ENCODE peak calls at places on chromosome 7, in eight cellular contexts. One of them, this sample, is unnamed.

GRCh38 chr7:46478046-46478445 is 557.0 kb upstream of the IGFBP3 start:
- DNase-seq in Panc1: no peak
- DNase-seq in esophagus muscularis mucosa: no peak
- DNase-seq in H1: no peak
- DNase-seq in prostate gland: no peak
- DNase-seq in sigmoid colon: no peak
- DNase-seq in HL-60: no peak
- DNase-seq in breast epithelium: no peak
- DNase-seq in this sample: no peak

GRCh38 chr7:962401-963081 is 8.1 kb upstream of the ADAP1 start:
- DNase-seq in Panc1: no peak
- DNase-seq in esophagus muscularis mucosa: no peak
- DNase-seq in H1: no peak
- DNase-seq in prostate gland: no peak
- DNase-seq in sigmoid colon: peak; percentile 55
- DNase-seq in HL-60: no peak
- DNase-seq in breast epithelium: no peak
- DNase-seq in this sample: no peak

GRCh38 chr7:108360058-108360800 is 96.0 kb downstream of the NRCAM start:
- DNase-seq in Panc1: no peak
- DNase-seq in esophagus muscularis mucosa: no peak
- DNase-seq in H1: no peak
- DNase-seq in prostate gland: no peak
- DNase-seq in sigmoid colon: no peak
- DNase-seq in HL-60: no peak
- DNase-seq in breast epithelium: no peak
- DNase-seq in this sample: no peak

GRCh38 chr7:48755061-48755555 is 169.2 kb upstream of the CDC14C start:
- DNase-seq in Panc1: no peak
- DNase-seq in esophagus muscularis mucosa: no peak
- DNase-seq in H1: no peak
- DNase-seq in prostate gland: no peak
- DNase-seq in sigmoid colon: no peak
- DNase-seq in HL-60: no peak
- DNase-seq in breast epithelium: no peak
- DNase-seq in this sample: no peak

GRCh38 chr7:135411098-135411497 is 98.8 kb downstream of the CNOT4 start:
- DNase-seq in Panc1: no peak
- DNase-seq in esophagus muscularis mucosa: no peak
- DNase-seq in H1: no peak
- DNase-seq in prostate gland: no peak
- DNase-seq in sigmoid colon: no peak
- DNase-seq in HL-60: no peak
- DNase-seq in breast epithelium: no peak
- DNase-seq in this sample: no peak

GRCh38 chr7:38020134-38020533 is 99.7 kb downstream of the EPDR1 start:
- DNase-seq in Panc1: no peak
- DNase-seq in esophagus muscularis mucosa: no peak
- DNase-seq in H1: no peak
- DNase-seq in prostate gland: no peak
- DNase-seq in sigmoid colon: no peak
- DNase-seq in HL-60: no peak
- DNase-seq in breast epithelium: no peak
- DNase-seq in this sample: no peak

GRCh38 chr7:28299556-28299955 is 112.8 kb upstream of the CREB5 start:
- DNase-seq in Panc1: no peak
- DNase-seq in esophagus muscularis mucosa: no peak
- DNase-seq in H1: no peak
- DNase-seq in prostate gland: no peak
- DNase-seq in sigmoid colon: no peak
- DNase-seq in HL-60: no peak
- DNase-seq in breast epithelium: no peak
- DNase-seq in this sample: no peak

GRCh38 chr7:134435161-134435920 is 23.6 kb downstream of the AKR1B1 start:
- DNase-seq in Panc1: no peak
- DNase-seq in esophagus muscularis mucosa: no peak
- DNase-seq in H1: no peak
- DNase-seq in prostate gland: no peak
- DNase-seq in sigmoid colon: no peak
- DNase-seq in HL-60: no peak
- DNase-seq in breast epithelium: no peak
- DNase-seq in this sample: no peak

GRCh38 chr7:126727930-126728331 is 524.8 kb downstream of the GRM8 start:
- DNase-seq in Panc1: peak; percentile 17
- DNase-seq in esophagus muscularis mucosa: no peak
- DNase-seq in H1: no peak
- DNase-seq in prostate gland: no peak
- DNase-seq in sigmoid colon: no peak
- DNase-seq in HL-60: no peak
- DNase-seq in breast epithelium: no peak
- DNase-seq in this sample: no peak

GRCh38 chr7:74560081-74560719 is 97.3 kb upstream of the GTF2I start:
- DNase-seq in Panc1: no peak
- DNase-seq in esophagus muscularis mucosa: no peak
- DNase-seq in H1: no peak
- DNase-seq in prostate gland: no peak
- DNase-seq in sigmoid colon: no peak
- DNase-seq in HL-60: no peak
- DNase-seq in breast epithelium: no peak
- DNase-seq in this sample: no peak

GRCh38 chr7:123041085-123041484 is 45.6 kb upstream of the TAS2R16 start:
- DNase-seq in Panc1: no peak
- DNase-seq in esophagus muscularis mucosa: no peak
- DNase-seq in H1: no peak
- DNase-seq in prostate gland: no peak
- DNase-seq in sigmoid colon: no peak
- DNase-seq in HL-60: no peak
- DNase-seq in breast epithelium: no peak
- DNase-seq in this sample: no peak

GRCh38 chr7:24905996-24906770 is 73.8 kb downstream of the OSBPL3 start:
- DNase-seq in Panc1: no peak
- DNase-seq in esophagus muscularis mucosa: no peak
- DNase-seq in H1: no peak
- DNase-seq in prostate gland: no peak
- DNase-seq in sigmoid colon: no peak
- DNase-seq in HL-60: no peak
- DNase-seq in breast epithelium: no peak
- DNase-seq in this sample: no peak

GRCh38 chr7:74240482-74240881 is 13.7 kb downstream of the RFC2 start:
- DNase-seq in Panc1: no peak
- DNase-seq in esophagus muscularis mucosa: no peak
- DNase-seq in H1: no peak
- DNase-seq in prostate gland: no peak
- DNase-seq in sigmoid colon: no peak
- DNase-seq in HL-60: no peak
- DNase-seq in breast epithelium: no peak
- DNase-seq in this sample: no peak

GRCh38 chr7:117544061-117544460 is 64.2 kb downstream of the CFTR start:
- DNase-seq in Panc1: no peak
- DNase-seq in esophagus muscularis mucosa: no peak
- DNase-seq in H1: no peak
- DNase-seq in prostate gland: no peak
- DNase-seq in sigmoid colon: no peak
- DNase-seq in HL-60: no peak
- DNase-seq in breast epithelium: no peak
- DNase-seq in this sample: no peak

GRCh38 chr7:98526059-98526458 is 91.0 kb upstream of the NPTX2 start:
- DNase-seq in Panc1: no peak
- DNase-seq in esophagus muscularis mucosa: no peak
- DNase-seq in H1: no peak
- DNase-seq in prostate gland: no peak
- DNase-seq in sigmoid colon: peak; percentile 21
- DNase-seq in HL-60: no peak
- DNase-seq in breast epithelium: no peak
- DNase-seq in this sample: no peak

GRCh38 chr7:67866054-67866453 is 869.4 kb downstream of the TYW1 start:
- DNase-seq in Panc1: no peak
- DNase-seq in esophagus muscularis mucosa: no peak
- DNase-seq in H1: no peak
- DNase-seq in prostate gland: no peak
- DNase-seq in sigmoid colon: no peak
- DNase-seq in HL-60: no peak
- DNase-seq in breast epithelium: no peak
- DNase-seq in this sample: no peak

GRCh38 chr7:84337386-84337785 is 142.8 kb upstream of the SEMA3A start:
- DNase-seq in Panc1: no peak
- DNase-seq in esophagus muscularis mucosa: no peak
- DNase-seq in H1: no peak
- DNase-seq in prostate gland: no peak
- DNase-seq in sigmoid colon: no peak
- DNase-seq in HL-60: no peak
- DNase-seq in breast epithelium: no peak
- DNase-seq in this sample: no peak

GRCh38 chr7:112638675-112639400 is 151.4 kb downstream of the TMEM168 start:
- DNase-seq in Panc1: no peak
- DNase-seq in esophagus muscularis mucosa: no peak
- DNase-seq in H1: no peak
- DNase-seq in prostate gland: no peak
- DNase-seq in sigmoid colon: no peak
- DNase-seq in HL-60: peak; percentile 12
- DNase-seq in breast epithelium: no peak
- DNase-seq in this sample: no peak

GRCh38 chr7:41374150-41374848 is 328.6 kb downstream of the INHBA start:
- DNase-seq in Panc1: no peak
- DNase-seq in esophagus muscularis mucosa: no peak
- DNase-seq in H1: no peak
- DNase-seq in prostate gland: no peak
- DNase-seq in sigmoid colon: no peak
- DNase-seq in HL-60: no peak
- DNase-seq in breast epithelium: no peak
- DNase-seq in this sample: no peak

GRCh38 chr7:136079478-136079892 is 102.3 kb upstream of the MTPN start:
- DNase-seq in Panc1: no peak
- DNase-seq in esophagus muscularis mucosa: no peak
- DNase-seq in H1: no peak
- DNase-seq in prostate gland: no peak
- DNase-seq in sigmoid colon: no peak
- DNase-seq in HL-60: no peak
- DNase-seq in breast epithelium: no peak
- DNase-seq in this sample: no peak

GRCh38 chr7:5703572-5704533 is 77.6 kb downstream of the RNF216 start:
- DNase-seq in Panc1: no peak
- DNase-seq in esophagus muscularis mucosa: no peak
- DNase-seq in H1: no peak
- DNase-seq in prostate gland: no peak
- DNase-seq in sigmoid colon: peak; percentile 61
- DNase-seq in HL-60: no peak
- DNase-seq in breast epithelium: no peak
- DNase-seq in this sample: no peak

GRCh38 chr7:76049295-76049694 is 1.4 kb downstream of the MDH2 start:
- DNase-seq in Panc1: no peak
- DNase-seq in esophagus muscularis mucosa: no peak
- DNase-seq in H1: no peak
- DNase-seq in prostate gland: no peak
- DNase-seq in sigmoid colon: no peak
- DNase-seq in HL-60: no peak
- DNase-seq in breast epithelium: no peak
- DNase-seq in this sample: no peak
- TF ChIP-seq POLR2AphosphoS5 in Panc1: no peak
- TF ChIP-seq POLR2AphosphoS5 in esophagus muscularis mucosa: no peak
- TF ChIP-seq POLR2AphosphoS5 in H1: peak; percentile 20
- TF ChIP-seq POLR2AphosphoS5 in prostate gland: no peak
- TF ChIP-seq POLR2AphosphoS5 in sigmoid colon: no peak
- TF ChIP-seq POLR2AphosphoS5 in HL-60: no peak
- TF ChIP-seq POLR2AphosphoS5 in breast epithelium: no peak
- TF ChIP-seq POLR2AphosphoS5 in this sample: no peak

DNA sequence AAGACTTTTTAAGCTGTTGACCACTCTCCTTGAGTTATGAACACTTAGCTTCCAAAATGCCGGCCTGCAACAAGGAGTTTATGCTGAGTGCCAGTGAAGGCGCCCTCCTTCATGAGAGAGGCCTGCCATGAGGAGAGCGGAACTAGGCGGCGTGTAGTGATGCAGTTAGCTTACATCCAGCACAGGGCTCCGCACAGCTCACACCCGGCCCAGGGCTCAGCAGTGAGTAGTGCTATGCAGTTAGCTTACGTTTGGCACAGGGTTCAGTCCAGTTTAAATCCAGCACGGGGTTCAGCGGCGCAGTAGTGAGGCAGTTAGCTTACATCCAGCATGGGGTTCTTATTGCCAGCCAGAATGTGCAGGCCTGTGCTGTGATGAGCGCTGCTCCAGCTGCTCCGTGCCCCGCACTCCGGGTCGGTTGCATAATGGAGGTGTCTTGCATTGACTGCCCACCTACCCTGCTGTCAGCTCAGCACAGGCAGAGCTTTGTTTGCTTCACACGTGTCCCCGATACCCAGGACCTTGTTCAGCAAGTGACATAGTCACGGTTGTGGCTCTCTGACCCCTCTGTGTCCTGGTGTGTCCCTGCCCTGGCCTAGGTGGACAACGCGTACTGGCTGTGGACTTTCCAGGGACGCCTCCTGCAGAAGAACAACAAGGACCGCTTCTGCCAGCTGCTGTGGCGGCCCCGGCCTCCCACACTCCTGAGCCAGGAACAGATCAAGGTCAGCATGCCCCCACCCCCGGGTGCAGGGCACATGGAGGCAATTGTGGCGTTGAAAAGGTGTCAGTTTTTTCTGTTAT is 21.9 kb downstream of the EIF3B start:
- DNase-seq in Panc1: no peak
- DNase-seq in esophagus muscularis mucosa: no peak
- DNase-seq in H1: no peak
- DNase-seq in prostate gland: no peak
- DNase-seq in sigmoid colon: no peak
- DNase-seq in HL-60: no peak
- DNase-seq in breast epithelium: no peak
- DNase-seq in this sample: no peak
- TF ChIP-seq POLR2AphosphoS5 in Panc1: no peak
- TF ChIP-seq POLR2AphosphoS5 in esophagus muscularis mucosa: no peak
- TF ChIP-seq POLR2AphosphoS5 in H1: peak; percentile 47
- TF ChIP-seq POLR2AphosphoS5 in prostate gland: no peak
- TF ChIP-seq POLR2AphosphoS5 in sigmoid colon: no peak
- TF ChIP-seq POLR2AphosphoS5 in HL-60: peak; percentile 26
- TF ChIP-seq POLR2AphosphoS5 in breast epithelium: no peak
- TF ChIP-seq POLR2AphosphoS5 in this sample: peak; percentile 38

GRCh38 chr7:153382591-153383225 is 623.2 kb downstream of the ACTR3B start:
- DNase-seq in Panc1: no peak
- DNase-seq in esophagus muscularis mucosa: peak; percentile 89
- DNase-seq in H1: no peak
- DNase-seq in prostate gland: no peak
- DNase-seq in sigmoid colon: peak; percentile 83
- DNase-seq in HL-60: no peak
- DNase-seq in breast epithelium: no peak
- DNase-seq in this sample: no peak
- TF ChIP-seq POLR2AphosphoS5 in Panc1: no peak
- TF ChIP-seq POLR2AphosphoS5 in esophagus muscularis mucosa: peak; percentile 90
- TF ChIP-seq POLR2AphosphoS5 in H1: no peak
- TF ChIP-seq POLR2AphosphoS5 in prostate gland: no peak
- TF ChIP-seq POLR2AphosphoS5 in sigmoid colon: peak; percentile 75
- TF ChIP-seq POLR2AphosphoS5 in HL-60: no peak
- TF ChIP-seq POLR2AphosphoS5 in breast epithelium: no peak
- TF ChIP-seq POLR2AphosphoS5 in this sample: no peak

DNA sequence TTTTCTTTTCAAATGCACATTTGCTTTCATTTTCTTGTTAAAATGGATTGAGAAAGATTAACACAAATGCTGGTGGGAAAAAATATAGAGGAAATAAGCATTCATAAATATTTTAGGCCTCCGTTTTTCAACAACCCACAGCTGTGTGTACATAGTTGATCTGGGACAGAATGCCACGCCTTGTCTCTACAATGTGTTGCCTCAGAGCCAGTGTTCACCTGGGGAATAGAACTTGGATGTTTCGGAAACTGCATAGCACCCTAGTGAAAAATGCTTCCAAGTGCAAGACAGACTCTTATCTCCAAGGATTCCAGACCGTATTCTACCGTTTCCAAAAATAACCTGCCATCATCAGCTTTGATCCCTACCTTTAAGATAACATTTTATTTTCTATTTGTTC is 260.9 kb downstream of the SDK1 start:
- DNase-seq in Panc1: no peak
- DNase-seq in esophagus muscularis mucosa: no peak
- DNase-seq in H1: no peak
- DNase-seq in prostate gland: no peak
- DNase-seq in sigmoid colon: no peak
- DNase-seq in HL-60: no peak
- DNase-seq in breast epithelium: no peak
- DNase-seq in this sample: no peak
- TF ChIP-seq POLR2AphosphoS5 in Panc1: no peak
- TF ChIP-seq POLR2AphosphoS5 in esophagus muscularis mucosa: no peak
- TF ChIP-seq POLR2AphosphoS5 in H1: no peak
- TF ChIP-seq POLR2AphosphoS5 in prostate gland: peak; percentile 22
- TF ChIP-seq POLR2AphosphoS5 in sigmoid colon: no peak
- TF ChIP-seq POLR2AphosphoS5 in HL-60: no peak
- TF ChIP-seq POLR2AphosphoS5 in breast epithelium: no peak
- TF ChIP-seq POLR2AphosphoS5 in this sample: no peak

This sample was measured in GM12892.